ENCODE peak calls at places on chromosomes 3 and 15, in ten cellular contexts. C is OCI-LY7; S is activated naive CD8-positive, alpha-beta T cell treated with anti-CD3 and anti-CD28 coated beads, Interleukin-2, amount 10 ng/mL, durations not matched to agents 7 days and 5 days; X is activated CD4-positive, alpha-beta T cell treated with anti-CD3 and anti-CD28 coated beads, Interleukin-2, amount 10 ng/mL, durations not matched to agents 7 days and 5 days; A is endothelial cell; R is heart right ventricle; U is left ventricle myocardium inferior; V is HS-27A; E is NCI-H1092 treated with DMSO at 0.1 percent for 48 hours; M is activated T-cell treated with anti-CD3 and anti-CD28 coated beads, Interleukin-2, amount 50 U/mL, for 72 hours. P is an unnamed sample.
A peak's percentile ranks its signal among the peaks of the same experiment; 100 is the strongest.

GRCh38 chr3:108757404-108757982 is at the start of gene RETNLB:
- DNase-seq in M (no peak), V (no peak), C (no peak), U (no peak), E (peak; percentile 83), R (no peak), X (no peak), S (no peak), A (no peak), P (no peak)

GRCh38 chr15:76289582-76289981 is 21.7 kb downstream of the ETFA start:
- DNase-seq in C (no peak), M (no peak), A (no peak), E (no peak), S (no peak), R (no peak), U (no peak), V (no peak), X (no peak), P (no peak)

GRCh38 chr3:44682182-44682896 is 30.1 kb upstream of the ZNF502 start:
- DNase-seq in C (no peak), U (no peak), R (no peak), X (no peak), S (no peak), V (peak; percentile 52), A (no peak), M (no peak), E (no peak), P (no peak)

GRCh38 chr3:23276913-23277658 is 74.0 kb downstream of the UBE2E2 start:
- DNase-seq in A (no peak), M (no peak), U (no peak), C (no peak), R (no peak), X (no peak), E (no peak), S (no peak), V (no peak), P (no peak)

GRCh38 chr3:72728958-72729467 is 119.2 kb downstream of the SHQ1 start:
- DNase-seq in S (no peak), M (no peak), U (no peak), R (no peak), A (no peak), C (no peak), V (no peak), X (no peak), E (no peak), P (no peak)

GRCh38 chr3:61954097-61954528 is 392.7 kb downstream of the PTPRG start:
- DNase-seq in S (no peak), M (no peak), R (no peak), U (no peak), A (no peak), V (no peak), C (no peak), X (no peak), E (no peak), P (no peak)

GRCh38 chr15:71054286-71054952 is 60.9 kb upstream of the THSD4 start:
- DNase-seq in R (no peak), C (no peak), V (no peak), S (no peak), U (no peak), X (no peak), M (no peak), A (no peak), E (no peak), P (no peak)

GRCh38 chr3:120791958-120792357 is 49.4 kb downstream of the GTF2E1 start:
- DNase-seq in R (no peak), V (no peak), X (no peak), C (no peak), A (no peak), E (no peak), U (no peak), M (no peak), S (no peak), P (no peak)

GRCh38 chr3:139227827-139228226 is 116.0 kb upstream of the MRPS22 start:
- DNase-seq in C (no peak), S (no peak), E (no peak), A (no peak), M (no peak), X (no peak), U (no peak), R (no peak), V (no peak), P (no peak)

GRCh38 chr3:4587838-4588105 is 94.6 kb downstream of the ITPR1 start:
- DNase-seq in A (no peak), X (no peak), E (no peak), U (no peak), C (no peak), M (no peak), S (no peak), R (no peak), V (no peak), P (no peak)

GRCh38 chr15:70486451-70487379 is 276.6 kb downstream of the UACA start:
- DNase-seq in U (peak; percentile 30), E (no peak), S (peak; percentile 77), V (peak; percentile 85), M (peak; percentile 89), R (no peak), C (no peak), A (no peak), X (peak; percentile 62), P (no peak)